ENCODE peak calls at places on chromosome 18, in seven cellular contexts. One of them, this sample, is unnamed.

GRCh38 chr18:64747803-64748202 is 598.9 kb upstream of the LINC00305 start:
- DNase-seq in cardiac muscle cell: no peak
- DNase-seq in T-cell: no peak
- DNase-seq in left lobe of liver: no peak
- DNase-seq in mucosa of gallbladder: no peak
- DNase-seq in fibroblast of lung: no peak
- DNase-seq in CD8-positive, alpha-beta T cell: no peak
- DNase-seq in this sample: no peak

GRCh38 chr18:11310476-11311086 is 161.2 kb upstream of the PIEZO2 start:
- DNase-seq in mucosa of gallbladder: peak; percentile 34
- DNase-seq in CD8-positive, alpha-beta T cell: no peak
- DNase-seq in fibroblast of lung: no peak
- DNase-seq in left lobe of liver: peak; percentile 54
- DNase-seq in T-cell: peak; percentile 4
- DNase-seq in cardiac muscle cell: peak; percentile 79
- DNase-seq in this sample: no peak

GRCh38 chr18:63099848-63100625 is 219.5 kb downstream of the BCL2 start:
- DNase-seq in left lobe of liver: peak; percentile 78
- DNase-seq in cardiac muscle cell: peak; percentile 49
- DNase-seq in mucosa of gallbladder: peak; percentile 87
- DNase-seq in fibroblast of lung: peak; percentile 18
- DNase-seq in T-cell: no peak
- DNase-seq in CD8-positive, alpha-beta T cell: no peak
- DNase-seq in this sample: no peak

GRCh38 chr18:76589866-76590265 is 94.8 kb upstream of the ZNF516 start:
- DNase-seq in fibroblast of lung: no peak
- DNase-seq in mucosa of gallbladder: no peak
- DNase-seq in left lobe of liver: no peak
- DNase-seq in CD8-positive, alpha-beta T cell: no peak
- DNase-seq in cardiac muscle cell: no peak
- DNase-seq in T-cell: no peak
- DNase-seq in this sample: no peak

GRCh38 chr18:57077786-57078552 is 68.9 kb upstream of the BOD1L2 start:
- DNase-seq in T-cell: peak; percentile 16
- DNase-seq in left lobe of liver: no peak
- DNase-seq in fibroblast of lung: no peak
- DNase-seq in mucosa of gallbladder: no peak
- DNase-seq in cardiac muscle cell: no peak
- DNase-seq in CD8-positive, alpha-beta T cell: peak; percentile 14
- DNase-seq in this sample: no peak

GRCh38 chr18:77321823-77322805 is 72.5 kb downstream of the GALR1 start:
- DNase-seq in cardiac muscle cell: no peak
- DNase-seq in fibroblast of lung: no peak
- DNase-seq in left lobe of liver: peak; percentile 82
- DNase-seq in mucosa of gallbladder: peak; percentile 47
- DNase-seq in T-cell: no peak
- DNase-seq in CD8-positive, alpha-beta T cell: no peak
- DNase-seq in this sample: no peak

GRCh38 chr18:21742323-21742687 is 1.7 kb downstream of the MIB1 start:
- DNase-seq in CD8-positive, alpha-beta T cell: no peak
- DNase-seq in left lobe of liver: no peak
- DNase-seq in T-cell: no peak
- DNase-seq in mucosa of gallbladder: no peak
- DNase-seq in cardiac muscle cell: no peak
- DNase-seq in fibroblast of lung: peak; percentile 50
- DNase-seq in this sample: no peak

GRCh38 chr18:63970803-63971191 is 916 bp downstream of the SERPINB8 start:
- DNase-seq in T-cell: no peak
- DNase-seq in left lobe of liver: no peak
- DNase-seq in cardiac muscle cell: peak; percentile 33
- DNase-seq in CD8-positive, alpha-beta T cell: no peak
- DNase-seq in fibroblast of lung: peak; percentile 51
- DNase-seq in mucosa of gallbladder: peak; percentile 22
- DNase-seq in this sample: no peak

GRCh38 chr18:12750076-12750707 is 47.4 kb downstream of the PSMG2 start:
- DNase-seq in CD8-positive, alpha-beta T cell: no peak
- DNase-seq in cardiac muscle cell: no peak
- DNase-seq in fibroblast of lung: peak; percentile 39
- DNase-seq in T-cell: no peak
- DNase-seq in mucosa of gallbladder: no peak
- DNase-seq in left lobe of liver: no peak
- DNase-seq in this sample: no peak

GRCh38 chr18:79964330-79965118 is at the start of gene HSBP1L1:
- DNase-seq in T-cell: peak; percentile 62
- DNase-seq in left lobe of liver: peak; percentile 82
- DNase-seq in mucosa of gallbladder: peak; percentile 62
- DNase-seq in CD8-positive, alpha-beta T cell: peak; percentile 74
- DNase-seq in cardiac muscle cell: peak; percentile 88
- DNase-seq in fibroblast of lung: peak; percentile 37
- DNase-seq in this sample: no peak

GRCh38 chr18:38453880-38454279 is 888.3 kb upstream of the CELF4 start:
- DNase-seq in T-cell: no peak
- DNase-seq in mucosa of gallbladder: no peak
- DNase-seq in left lobe of liver: no peak
- DNase-seq in cardiac muscle cell: no peak
- DNase-seq in CD8-positive, alpha-beta T cell: no peak
- DNase-seq in fibroblast of lung: no peak
- DNase-seq in this sample: no peak

GRCh38 chr18:23115683-23116096 is 19.6 kb upstream of the CABLES1 start:
- DNase-seq in mucosa of gallbladder: no peak
- DNase-seq in T-cell: no peak
- DNase-seq in left lobe of liver: no peak
- DNase-seq in fibroblast of lung: peak; percentile 98
- DNase-seq in CD8-positive, alpha-beta T cell: no peak
- DNase-seq in cardiac muscle cell: no peak
- DNase-seq in this sample: no peak

GRCh38 chr18:75455249-75456183 is 28.0 kb upstream of the SMIM21 start:
- DNase-seq in cardiac muscle cell: peak; percentile 59
- DNase-seq in T-cell: no peak
- DNase-seq in fibroblast of lung: peak; percentile 35
- DNase-seq in CD8-positive, alpha-beta T cell: no peak
- DNase-seq in left lobe of liver: no peak
- DNase-seq in mucosa of gallbladder: no peak
- DNase-seq in this sample: no peak

GRCh38 chr18:26487437-26487836 is 60.9 kb downstream of the KCTD1 start:
- DNase-seq in left lobe of liver: no peak
- DNase-seq in CD8-positive, alpha-beta T cell: no peak
- DNase-seq in mucosa of gallbladder: peak; percentile 56
- DNase-seq in T-cell: no peak
- DNase-seq in cardiac muscle cell: no peak
- DNase-seq in fibroblast of lung: peak; percentile 67
- DNase-seq in this sample: no peak

GRCh38 chr18:48393776-48394175 is 15.4 kb downstream of the ZBTB7C start:
- DNase-seq in mucosa of gallbladder: no peak
- DNase-seq in T-cell: no peak
- DNase-seq in left lobe of liver: no peak
- DNase-seq in CD8-positive, alpha-beta T cell: no peak
- DNase-seq in cardiac muscle cell: no peak
- DNase-seq in fibroblast of lung: no peak
- DNase-seq in this sample: no peak

GRCh38 chr18:22559414-22560282 is 141.9 kb upstream of the CTAGE1 start:
- DNase-seq in T-cell: no peak
- DNase-seq in left lobe of liver: peak; percentile 78
- DNase-seq in cardiac muscle cell: peak; percentile 93
- DNase-seq in CD8-positive, alpha-beta T cell: peak; percentile 18
- DNase-seq in fibroblast of lung: peak; percentile 79
- DNase-seq in mucosa of gallbladder: peak; percentile 45
- DNase-seq in this sample: no peak

GRCh38 chr18:79118797-79119196 is 49.6 kb downstream of the ATP9B start:
- DNase-seq in mucosa of gallbladder: no peak
- DNase-seq in cardiac muscle cell: no peak
- DNase-seq in CD8-positive, alpha-beta T cell: no peak
- DNase-seq in T-cell: no peak
- DNase-seq in left lobe of liver: no peak
- DNase-seq in fibroblast of lung: no peak
- DNase-seq in this sample: no peak

GRCh38 chr18:25832008-25832604 is 258.3 kb downstream of the SS18 start:
- DNase-seq in mucosa of gallbladder: peak; percentile 43
- DNase-seq in T-cell: no peak
- DNase-seq in fibroblast of lung: peak; percentile 49
- DNase-seq in cardiac muscle cell: peak; percentile 78
- DNase-seq in CD8-positive, alpha-beta T cell: no peak
- DNase-seq in left lobe of liver: peak; percentile 47
- DNase-seq in this sample: peak; percentile 33

GRCh38 chr18:49728542-49728941 is 84.8 kb downstream of the ACAA2 start:
- DNase-seq in left lobe of liver: peak; percentile 59
- DNase-seq in mucosa of gallbladder: peak; percentile 58
- DNase-seq in cardiac muscle cell: peak; percentile 38
- DNase-seq in fibroblast of lung: peak; percentile 20
- DNase-seq in T-cell: no peak
- DNase-seq in CD8-positive, alpha-beta T cell: no peak
- DNase-seq in this sample: no peak

GRCh38 chr18:10414293-10414842 is 40.1 kb upstream of the APCDD1 start:
- DNase-seq in mucosa of gallbladder: no peak
- DNase-seq in cardiac muscle cell: no peak
- DNase-seq in fibroblast of lung: no peak
- DNase-seq in left lobe of liver: no peak
- DNase-seq in T-cell: no peak
- DNase-seq in CD8-positive, alpha-beta T cell: no peak
- DNase-seq in this sample: no peak

GRCh38 chr18:25830787-25831186 is 259.6 kb downstream of the SS18 start:
- DNase-seq in mucosa of gallbladder: peak; percentile 47
- DNase-seq in T-cell: no peak
- DNase-seq in fibroblast of lung: peak; percentile 88
- DNase-seq in left lobe of liver: no peak
- DNase-seq in CD8-positive, alpha-beta T cell: no peak
- DNase-seq in cardiac muscle cell: no peak
- DNase-seq in this sample: no peak

GRCh38 chr18:25561923-25562322 is 210.0 kb upstream of the ZNF521 start:
- DNase-seq in CD8-positive, alpha-beta T cell: no peak
- DNase-seq in left lobe of liver: no peak
- DNase-seq in fibroblast of lung: peak; percentile 7
- DNase-seq in mucosa of gallbladder: no peak
- DNase-seq in cardiac muscle cell: peak; percentile 62
- DNase-seq in T-cell: no peak
- DNase-seq in this sample: peak; percentile 5

GRCh38 chr18:75915941-75916640 is 488.6 kb upstream of the SMIM21 start:
- DNase-seq in CD8-positive, alpha-beta T cell: no peak
- DNase-seq in cardiac muscle cell: peak; percentile 77
- DNase-seq in left lobe of liver: no peak
- DNase-seq in mucosa of gallbladder: no peak
- DNase-seq in fibroblast of lung: peak; percentile 46
- DNase-seq in T-cell: no peak
- DNase-seq in this sample: peak; percentile 23

GRCh38 chr18:7896164-7896563 is 329.0 kb downstream of the PTPRM start:
- DNase-seq in T-cell: no peak
- DNase-seq in mucosa of gallbladder: no peak
- DNase-seq in CD8-positive, alpha-beta T cell: no peak
- DNase-seq in cardiac muscle cell: no peak
- DNase-seq in left lobe of liver: no peak
- DNase-seq in fibroblast of lung: no peak
- DNase-seq in this sample: no peak

GRCh38 chr18:32018331-32019250 is at the start of gene RNF125:
- DNase-seq in fibroblast of lung: peak; percentile 91
- DNase-seq in left lobe of liver: peak; percentile 75
- DNase-seq in cardiac muscle cell: peak; percentile 92
- DNase-seq in CD8-positive, alpha-beta T cell: peak; percentile 91
- DNase-seq in T-cell: peak; percentile 91
- DNase-seq in mucosa of gallbladder: peak; percentile 78
- DNase-seq in this sample: peak; percentile 89

GRCh38 chr18:13811993-13812392 is 12.0 kb upstream of the MC5R start:
- DNase-seq in T-cell: no peak
- DNase-seq in mucosa of gallbladder: no peak
- DNase-seq in left lobe of liver: no peak
- DNase-seq in fibroblast of lung: no peak
- DNase-seq in cardiac muscle cell: no peak
- DNase-seq in CD8-positive, alpha-beta T cell: no peak
- DNase-seq in this sample: no peak

GRCh38 chr18:5461056-5461455 is 82.7 kb downstream of the EPB41L3 start:
- DNase-seq in cardiac muscle cell: no peak
- DNase-seq in mucosa of gallbladder: no peak
- DNase-seq in fibroblast of lung: peak; percentile 6
- DNase-seq in left lobe of liver: no peak
- DNase-seq in T-cell: no peak
- DNase-seq in CD8-positive, alpha-beta T cell: no peak
- DNase-seq in this sample: no peak

GRCh38 chr18:43596106-43596712 is 318.9 kb upstream of the SYT4 start:
- DNase-seq in cardiac muscle cell: peak; percentile 43
- DNase-seq in fibroblast of lung: peak; percentile 23
- DNase-seq in mucosa of gallbladder: no peak
- DNase-seq in CD8-positive, alpha-beta T cell: no peak
- DNase-seq in T-cell: no peak
- DNase-seq in left lobe of liver: no peak
- DNase-seq in this sample: no peak

GRCh38 chr18:79950440-79951341 is 762 bp downstream of the SLC66A2 start:
- DNase-seq in T-cell: no peak
- DNase-seq in fibroblast of lung: peak; percentile 27
- DNase-seq in cardiac muscle cell: peak; percentile 62
- DNase-seq in left lobe of liver: peak; percentile 52
- DNase-seq in mucosa of gallbladder: no peak
- DNase-seq in CD8-positive, alpha-beta T cell: no peak
- DNase-seq in this sample: no peak

GRCh38 chr18:42742474-42742873 is 373.0 kb downstream of the RIT2 start:
- DNase-seq in T-cell: no peak
- DNase-seq in CD8-positive, alpha-beta T cell: no peak
- DNase-seq in fibroblast of lung: no peak
- DNase-seq in cardiac muscle cell: no peak
- DNase-seq in left lobe of liver: no peak
- DNase-seq in mucosa of gallbladder: no peak
- DNase-seq in this sample: no peak

GRCh38 chr18:79200546-79201268 is 131.5 kb downstream of the ATP9B start:
- DNase-seq in mucosa of gallbladder: no peak
- DNase-seq in cardiac muscle cell: peak; percentile 14
- DNase-seq in fibroblast of lung: peak; percentile 17
- DNase-seq in left lobe of liver: no peak
- DNase-seq in CD8-positive, alpha-beta T cell: peak; percentile 22
- DNase-seq in T-cell: peak; percentile 12
- DNase-seq in this sample: no peak

This sample was measured in iPS DF 19.7.